ENCODE peak calls at places on chromosome 12, in five cellular contexts. One of them, this sample, is unnamed.

GRCh38 chr12:24069532-24070395 is 120.3 kb upstream of the SOX5 start:
- DNase-seq in Calu3: no peak
- DNase-seq in HFF-Myc: no peak
- DNase-seq in frontal cortex: peak
- DNase-seq in GOT3: no peak
- DNase-seq in this sample: no peak

GRCh38 chr12:75578546-75578945 is 67.1 kb upstream of the KRR1 start:
- DNase-seq in Calu3: no peak
- DNase-seq in HFF-Myc: no peak
- DNase-seq in frontal cortex: no peak
- DNase-seq in GOT3: no peak
- DNase-seq in this sample: no peak

GRCh38 chr12:112419269-112420133 is 754 bp downstream of the PTPN11 start:
- DNase-seq in Calu3: peak
- DNase-seq in HFF-Myc: no peak
- DNase-seq in frontal cortex: no peak
- DNase-seq in GOT3: peak
- DNase-seq in this sample: no peak

GRCh38 chr12:27810756-27811155 is 30.7 kb upstream of the MANSC4 start:
- DNase-seq in Calu3: no peak
- DNase-seq in HFF-Myc: no peak
- DNase-seq in frontal cortex: no peak
- DNase-seq in GOT3: no peak
- DNase-seq in this sample: no peak

GRCh38 chr12:131511803-131512564 is 198.9 kb upstream of the SFSWAP start:
- DNase-seq in Calu3: no peak
- DNase-seq in HFF-Myc: no peak
- DNase-seq in frontal cortex: no peak
- DNase-seq in GOT3: no peak
- DNase-seq in this sample: no peak

GRCh38 chr12:82425241-82425640 is 66.9 kb downstream of the METTL25 start:
- DNase-seq in Calu3: no peak
- DNase-seq in HFF-Myc: peak
- DNase-seq in frontal cortex: no peak
- DNase-seq in GOT3: no peak
- DNase-seq in this sample: no peak

GRCh38 chr12:14327717-14328116 is 37.8 kb upstream of the ATF7IP start:
- DNase-seq in Calu3: no peak
- DNase-seq in HFF-Myc: peak
- DNase-seq in frontal cortex: no peak
- DNase-seq in GOT3: no peak
- DNase-seq in this sample: no peak

GRCh38 chr12:52582971-52583456 is 9.4 kb upstream of the KRT74 start:
- DNase-seq in Calu3: peak
- DNase-seq in HFF-Myc: peak
- DNase-seq in frontal cortex: peak
- DNase-seq in GOT3: no peak
- DNase-seq in this sample: no peak

GRCh38 chr12:28209782-28210181 is 19.5 kb downstream of the CCDC91 start:
- DNase-seq in Calu3: no peak
- DNase-seq in HFF-Myc: no peak
- DNase-seq in frontal cortex: no peak
- DNase-seq in GOT3: no peak
- DNase-seq in this sample: no peak

GRCh38 chr12:59322473-59322872 is 273.4 kb upstream of the SLC16A7 start:
- DNase-seq in Calu3: peak
- DNase-seq in HFF-Myc: no peak
- DNase-seq in frontal cortex: peak
- DNase-seq in GOT3: no peak
- DNase-seq in this sample: no peak

GRCh38 chr12:124480469-124481256 is 86.7 kb downstream of the NCOR2 start:
- DNase-seq in Calu3: peak
- DNase-seq in HFF-Myc: no peak
- DNase-seq in frontal cortex: peak
- DNase-seq in GOT3: no peak
- DNase-seq in this sample: no peak

GRCh38 chr12:98595152-98595988 is 1.9 kb downstream of the SLC25A3 start:
- DNase-seq in Calu3: no peak
- DNase-seq in HFF-Myc: no peak
- DNase-seq in frontal cortex: no peak
- DNase-seq in GOT3: no peak
- DNase-seq in this sample: peak

This sample was measured in brain pericyte.